ENCODE peak calls at places on chromosome X, in four cellular contexts. M, G, K and J are unnamed samples.

GRCh38 chrX:42028113-42028512 is 104.8 kb upstream of the CASK start:
- DNase-seq in M (no peak), G (no peak), K (no peak), J (no peak)

GRCh38 chrX:15877380-15877779 is 22.8 kb upstream of the AP1S2 start:
- DNase-seq in M (peak; percentile 38), G (peak; percentile 25), K (no peak), J (no peak)

GRCh38 chrX:2710041-2710471 is 19.0 kb downstream of the CD99 start:
- DNase-seq in M (peak; percentile 83), G (peak; percentile 73), K (no peak), J (peak; percentile 92)

GRCh38 chrX:39984191-39984956 is 113.4 kb downstream of the BCOR start:
- DNase-seq in M (peak; percentile 64), G (peak; percentile 38), K (no peak), J (no peak)

GRCh38 chrX:154310991-154311541 is 15.5 kb downstream of the TKTL1 start:
- DNase-seq in M (no peak), G (no peak), K (no peak), J (no peak)

GRCh38 chrX:139647597-139647996 is 60.4 kb downstream of the MCF2 start:
- DNase-seq in M (no peak), G (no peak), K (no peak), J (no peak)

GRCh38 chrX:114619874-114620273 is 36.0 kb downstream of the HTR2C start:
- DNase-seq in M (peak; percentile 0), G (no peak), K (no peak), J (no peak)

GRCh38 chrX:41688835-41689234 is at the start of gene GPR34:
- DNase-seq in M (no peak), G (no peak), K (no peak), J (no peak)

GRCh38 chrX:18026171-18026570 is 165.1 kb upstream of the RAI2 start:
- DNase-seq in M (no peak), G (no peak), K (no peak), J (no peak)

GRCh38 chrX:79161655-79162054 is 17.2 kb downstream of the GPR174 start:
- DNase-seq in M (no peak), G (no peak), K (peak; percentile 32), J (no peak)

GRCh38 chrX:40148439-40149285 is 50.9 kb upstream of the BCOR start:
- DNase-seq in M (no peak), G (no peak), K (no peak), J (no peak)

GRCh38 chrX:74009041-74009440 is 294.9 kb upstream of the ZCCHC13 start:
- DNase-seq in M (peak; percentile 16), G (no peak), K (no peak), J (no peak)

GRCh38 chrX:107562482-107562881 is 65.8 kb upstream of the PRPS1 start:
- DNase-seq in M (peak; percentile 87), G (no peak), K (no peak), J (peak; percentile 59)

GRCh38 chrX:10533686-10534365 is 86.6 kb downstream of the MID1 start:
- DNase-seq in M (no peak), G (no peak), K (no peak), J (peak; percentile 51)

GRCh38 chrX:137194164-137194563 is 160.4 kb upstream of the GPR101 start:
- DNase-seq in M (no peak), G (no peak), K (no peak), J (no peak)

GRCh38 chrX:100615015-100615414 is 21.6 kb downstream of the TSPAN6 start:
- DNase-seq in M (peak; percentile 72), G (peak; percentile 35), K (no peak), J (peak; percentile 58)

GRCh38 chrX:155757366-155757765 is 123.8 kb upstream of the VAMP7 start:
- DNase-seq in M (no peak), G (no peak), K (no peak), J (no peak)

GRCh38 chrX:25721564-25721963 is 416.6 kb upstream of the MAGEB18 start:
- DNase-seq in M (peak; percentile 0), G (no peak), K (no peak), J (no peak)

GRCh38 chrX:12814434-12814833 is 23.2 kb downstream of the PRPS2 start:
- DNase-seq in M (peak; percentile 42), G (peak; percentile 27), K (peak; percentile 37), J (peak; percentile 47)

GRCh38 chrX:9738146-9738545 is 27.5 kb downstream of the GPR143 start:
- DNase-seq in M (no peak), G (no peak), K (no peak), J (no peak)

GRCh38 chrX:9729161-9729885 is 36.3 kb downstream of the GPR143 start:
- DNase-seq in M (peak; percentile 51), G (peak; percentile 10), K (no peak), J (no peak)

GRCh38 chrX:97211070-97211469 is 327.4 kb downstream of the RPA4 start:
- DNase-seq in M (no peak), G (no peak), K (no peak), J (no peak)

GRCh38 chrX:10549280-10549679 is 71.1 kb downstream of the MID1 start:
- DNase-seq in M (no peak), G (peak; percentile 22), K (no peak), J (peak; percentile 49)

GRCh38 chrX:41026326-41027136 is 58.7 kb upstream of the USP9X start:
- DNase-seq in M (no peak), G (no peak), K (no peak), J (no peak)

GRCh38 chrX:112832481-112833095 is 8.0 kb downstream of the AMOT start:
- DNase-seq in M (no peak), G (no peak), K (no peak), J (no peak)